ENCODE peak calls at places on chromosomes 12 and 14, in four cellular contexts. Z is Karpas-422, R is IMR-90, U is A549. C is an unnamed sample. For H3K9me3, the result is how much of the 10 kb centered on the place peaks cover.

GRCh38 chr12:19150273-19150895 is 20.9 kb downstream of the PLEKHA5 start:
- DNase-seq in Z (no peak), R (no peak), U (no peak), C (no peak)

GRCh38 chr14:75709207-75709812 is 48.3 kb downstream of the TTLL5 start:
- DNase-seq in Z (peak), R (peak), U (peak), C (peak)

GRCh38 chr14:85731198-85731597 is 201.3 kb downstream of the FLRT2 start:
- DNase-seq in Z (no peak), R (peak), U (no peak), C (no peak)

GRCh38 chr12:8088574-8088973 is 6.5 kb downstream of the NECAP1 start:
- DNase-seq in Z (no peak), R (no peak), U (no peak), C (peak)

GRCh38 chr14:69481815-69482568 is 2.5 kb upstream of the PLEKHD1 start:
- DNase-seq in Z (peak), R (no peak), U (no peak), C (no peak)

GRCh38 chr14:23577710-23578392 is 739 bp downstream of the JPH4 start:
- DNase-seq in Z (no peak), R (no peak), U (no peak), C (no peak)

GRCh38 chr14:61247935-61248334 is 33.2 kb downstream of the TMEM30B start:
- DNase-seq in Z (no peak), R (peak), U (no peak), C (no peak)

GRCh38 chr12:131860472-131861260 is 32.5 kb downstream of the MMP17 start:
- DNase-seq in Z (peak), R (peak), U (peak), C (no peak)

GRCh38 chr12:53233671-53234091 is 1.7 kb upstream of the RARG start:
- DNase-seq in Z (no peak), R (no peak), U (no peak), C (no peak)

GRCh38 chr12:87775051-87775450 is 254.2 kb downstream of the C12orf50 start:
- DNase-seq in Z (no peak), R (no peak), U (no peak), C (no peak)

GRCh38 chr14:96762650-96763049 is 34.5 kb upstream of the VRK1 start:
- DNase-seq in Z (peak), R (peak), U (peak), C (peak)

GRCh38 chr14:33777651-33778050 is 173.2 kb downstream of the EGLN3 start:
- DNase-seq in Z (no peak), R (no peak), U (no peak), C (no peak)

GRCh38 chr12:104578453-104578852 is 121.7 kb downstream of the CHST11 start:
- DNase-seq in Z (no peak), R (peak), U (peak), C (no peak)

GRCh38 chr12:118900954-118901353 is 80.4 kb upstream of the SRRM4 start:
- DNase-seq in Z (no peak), R (no peak), U (no peak), C (no peak)

GRCh38 chr12:19113464-19113863 is 16.1 kb upstream of the PLEKHA5 start:
- DNase-seq in Z (no peak), R (no peak), U (no peak), C (no peak)

GRCh38 chr12:126545411-126545810 is 1480.2 kb downstream of the AACS start:
- DNase-seq in Z (no peak), R (no peak), U (no peak), C (no peak)

GRCh38 chr12:116284401-116284800 is 6.9 kb upstream of the MED13L start:
- DNase-seq in Z (no peak), R (no peak), U (no peak), C (no peak)

GRCh38 chr12:1020389-1020788 is 29.4 kb downstream of the ERC1 start:
- DNase-seq in Z (no peak), R (no peak), U (no peak), C (no peak)

GRCh38 chr12:53345486-53346195 is 9.5 kb upstream of the SP7 start:
- DNase-seq in Z (no peak), R (no peak), U (no peak), C (peak)

GRCh38 chr12:76259071-76259470 is 89.1 kb downstream of the BBS10 start:
- DNase-seq in Z (no peak), R (peak), U (no peak), C (no peak)

GRCh38 chr14:29927596-29928341 is at the start of gene PRKD1:
- DNase-seq in Z (no peak), R (peak), U (peak), C (peak)

GRCh38 chr14:41289025-41289424 is 317.7 kb upstream of the LRFN5 start:
- DNase-seq in Z (no peak), R (no peak), U (no peak), C (no peak)

GRCh38 chr12:11758838-11759509 is 109.5 kb downstream of the ETV6 start:
- DNase-seq in Z (no peak), R (peak), U (no peak), C (no peak)

GRCh38 chr12:18998343-18999270 is 130.9 kb upstream of the PLEKHA5 start:
- DNase-seq in Z (no peak), R (peak), U (no peak), C (no peak)

GRCh38 chr14:61388976-61389576 is 67.7 kb downstream of the PRKCH start:
- DNase-seq in Z (no peak), R (no peak), U (no peak), C (no peak)

GRCh38 chr12:47814539-47815170 is 5.0 kb downstream of the HDAC7 start:
- DNase-seq in Z (peak), R (no peak), U (no peak), C (no peak)

GRCh38 chr12:122067966-122068365 is 10.6 kb upstream of the MLXIP start:
- DNase-seq in Z (peak), R (peak), U (no peak), C (no peak)

GRCh38 chr14:64438181-64438839 is 27.0 kb upstream of the AKAP5 start:
- DNase-seq in Z (no peak), R (peak), U (peak), C (no peak)

GRCh38 chr12:123995023-123995422 is 22.0 kb downstream of the ZNF664 start:
- DNase-seq in Z (no peak), R (peak), U (no peak), C (no peak)

GRCh38 chr12:123983822-123984485 is 10.9 kb downstream of the ZNF664 start:
- DNase-seq in Z (peak), R (peak), U (peak), C (peak)

GRCh38 chr12:104805186-104805585 is 152.9 kb downstream of the SLC41A2 start:
- DNase-seq in Z (no peak), R (peak), U (no peak), C (no peak)

GRCh38 chr12:21769311-21769710 is 5.2 kb downstream of the KCNJ8 start:
- DNase-seq in Z (no peak), R (peak), U (no peak), C (no peak)

GRCh38 chr12:21527451-21528180 is 1.5 kb downstream of the SPX start:
- DNase-seq in Z (peak), R (peak), U (peak), C (peak)

GRCh38 chr14:102579696-102580551 is 12.5 kb upstream of the RCOR1 start:
- DNase-seq in Z (no peak), R (peak), U (no peak), C (no peak)

GRCh38 chr12:97924122-97924521 is 461.5 kb downstream of the RMST start:
- DNase-seq in Z (no peak), R (no peak), U (no peak), C (no peak)

GRCh38 chr14:89308232-89308959 is 108.6 kb downstream of the FOXN3 start:
- DNase-seq in Z (no peak), R (peak), U (no peak), C (no peak)

GRCh38 chr12:45879363-45879895 is 110.9 kb downstream of the SCAF11 start:
- DNase-seq in Z (no peak), R (no peak), U (no peak), C (no peak)

GRCh38 chr12:112664569-112664968 is 127.0 kb upstream of the RPH3A start:
- DNase-seq in Z (peak), R (no peak), U (peak), C (no peak)

GRCh38 chr12:26274441-26275312 is 79.3 kb downstream of the SSPN start:
- DNase-seq in Z (no peak), R (peak), U (peak), C (no peak)

GRCh38 chr14:91005716-91006115 is 54.7 kb downstream of the RPS6KA5 start:
- DNase-seq in Z (no peak), R (no peak), U (no peak), C (no peak)
- H3K27ac ChIP-seq in Z (no peak), R (no peak), U (no peak), C (no peak)

DNA sequence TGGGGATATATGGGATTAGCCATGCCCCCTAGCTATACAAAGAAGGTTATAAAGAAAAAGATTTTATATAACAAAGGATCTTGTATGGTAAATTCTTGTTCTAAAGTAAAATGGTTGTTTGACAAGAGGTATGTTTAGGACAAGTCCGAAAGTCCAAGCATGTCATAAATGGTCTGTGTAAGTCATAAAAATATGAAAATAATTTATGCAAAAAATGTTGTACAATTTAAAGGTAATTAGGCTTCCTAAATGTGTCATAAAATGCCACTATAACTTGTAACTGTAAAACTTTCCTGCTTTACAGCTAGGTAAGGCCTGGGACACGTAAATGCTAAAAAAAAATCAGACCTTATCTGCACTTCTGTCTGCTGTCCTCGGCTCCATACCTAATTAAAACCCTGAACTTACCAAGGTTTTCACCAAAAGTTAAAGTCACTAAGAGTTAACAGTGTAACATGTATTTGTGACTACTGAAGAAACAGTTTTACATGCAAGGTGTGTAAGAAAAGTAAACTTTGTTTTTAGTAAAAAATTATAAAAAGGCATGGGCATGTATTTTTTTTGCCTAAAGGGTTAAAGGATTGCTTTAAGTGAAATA is 110.0 kb upstream of the RESF1 start:
- DNase-seq in Z (peak), R (peak), U (no peak), C (no peak)
- H3K9me3 ChIP-seq in Z (under half), R (under half), U (under half), C (under half)

DNA sequence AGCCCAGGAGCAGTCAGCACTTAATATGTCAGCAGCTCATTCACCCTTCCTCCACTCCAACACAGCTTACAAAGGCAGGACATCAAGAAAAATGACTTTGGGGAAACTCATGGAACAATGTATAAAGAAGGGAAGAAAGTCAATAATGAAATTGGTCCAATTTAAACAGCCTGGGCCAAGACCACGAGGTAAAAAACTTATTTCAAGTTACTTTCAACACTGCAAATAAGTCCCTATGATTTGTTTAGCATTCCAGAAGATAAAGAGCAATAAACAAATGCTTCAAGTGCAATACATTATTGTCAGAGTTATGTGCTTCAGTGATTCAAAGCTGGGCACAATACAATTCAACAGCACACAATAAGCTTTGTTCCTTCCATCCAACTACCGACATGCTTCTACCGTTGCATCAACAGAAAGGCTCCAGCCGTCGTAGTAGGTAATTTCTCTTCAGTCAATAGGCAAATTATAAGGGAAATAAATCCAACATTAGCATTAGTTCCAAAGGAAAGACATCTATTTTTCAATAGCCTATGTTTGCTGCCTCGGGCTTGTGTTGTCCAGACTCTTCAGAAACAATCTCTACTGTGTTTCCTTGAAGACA is 225.7 kb downstream of the NUAK1 start:
- DNase-seq in Z (no peak), R (peak), U (no peak), C (no peak)
- H3K27ac ChIP-seq in Z (no peak), R (peak), U (no peak), C (no peak)

GRCh38 chr14:106809615-106810014 is 1283.2 kb downstream of the TMEM121 start:
- DNase-seq in Z (no peak), R (no peak), U (no peak), C (no peak)

GRCh38 chr14:106807493-106807892 is 1281.1 kb downstream of the TMEM121 start:
- DNase-seq in Z (no peak), R (no peak), U (no peak), C (no peak)

GRCh38 chr14:106811167-106811566 is 1284.8 kb downstream of the TMEM121 start:
- DNase-seq in Z (no peak), R (no peak), U (no peak), C (no peak)

GRCh38 chr14:106808458-106808857 is 1282.1 kb downstream of the TMEM121 start:
- DNase-seq in Z (no peak), R (no peak), U (no peak), C (no peak)

GRCh38 chr14:106808907-106809306 is 1282.5 kb downstream of the TMEM121 start:
- DNase-seq in Z (no peak), R (no peak), U (no peak), C (no peak)
- H3K9me3 ChIP-seq in Z (under half), R (under half), U (under half), C (under half)

GRCh38 chr12:32178341-32179010 is 71.8 kb downstream of the BICD1 start:
- DNase-seq in Z (peak), R (no peak), U (no peak), C (no peak)
- H3K27ac ChIP-seq in Z (peak), R (no peak), U (no peak), C (no peak)

GRCh38 chr12:28209782-28210181 is 19.5 kb downstream of the CCDC91 start:
- DNase-seq in Z (peak), R (no peak), U (no peak), C (no peak)
- H3K9me3 ChIP-seq in Z (under half), R (under half), U (under half), C (under half)

DNA sequence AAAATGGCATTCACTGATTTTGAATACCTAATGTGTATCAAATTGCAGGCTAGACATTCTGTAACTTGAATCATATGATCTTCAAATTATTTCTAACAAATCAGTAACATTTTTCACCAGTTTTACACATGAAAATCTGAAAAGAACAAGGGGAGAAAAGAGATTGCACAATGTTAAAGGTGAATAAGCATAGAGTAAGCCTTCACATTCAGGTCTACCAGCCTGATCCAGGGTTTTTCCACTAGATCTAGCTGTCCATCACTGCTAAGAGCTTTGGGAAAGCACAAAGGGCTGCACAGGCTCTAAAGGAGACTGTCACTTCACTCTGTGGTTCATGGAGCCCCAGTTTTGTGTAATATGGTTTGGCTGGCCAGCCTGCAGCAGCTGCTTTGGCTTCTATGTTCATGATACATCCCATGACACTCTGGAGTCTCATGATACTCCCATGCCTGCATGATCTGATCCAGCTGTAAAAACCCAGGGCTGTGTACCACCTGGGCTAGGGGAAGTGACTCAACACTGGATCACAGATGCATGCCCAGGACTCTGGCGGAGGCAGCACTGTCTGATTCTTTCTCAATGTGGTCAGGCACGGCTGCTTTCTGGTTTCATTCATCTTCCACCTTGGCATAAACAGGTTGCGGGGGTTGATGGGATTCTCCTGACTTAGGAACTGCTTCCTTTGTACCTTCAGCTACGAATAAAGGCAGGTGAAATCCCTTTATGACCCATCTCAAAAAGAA is 859.7 kb downstream of the GALC start:
- DNase-seq in Z (peak), R (peak), U (no peak), C (no peak)
- H3K27ac ChIP-seq in Z (peak), R (no peak), U (no peak), C (no peak)